ENCODE peak calls at places on chromosomes 12 and 14, in four cellular contexts. One of them, this sample, is unnamed.

GRCh38 chr14:61615743-61616523 is 79.4 kb upstream of the HIF1A start:
- DNase-seq in H1: no peak
- DNase-seq in HepG2: no peak
- DNase-seq in K562: no peak
- DNase-seq in this sample: no peak

GRCh38 chr12:3087758-3088157 is 10.6 kb downstream of the TSPAN9 start:
- DNase-seq in K562: no peak
- DNase-seq in HepG2: no peak
- DNase-seq in H1: no peak
- DNase-seq in this sample: no peak

GRCh38 chr12:12791756-12792346 is 6.4 kb downstream of the APOLD1 start:
- DNase-seq in H1: no peak
- DNase-seq in HepG2: no peak
- DNase-seq in K562: no peak
- DNase-seq in this sample: no peak

GRCh38 chr12:18135509-18135908 is 45.5 kb upstream of the RERGL start:
- DNase-seq in HepG2: no peak
- DNase-seq in H1: no peak
- DNase-seq in K562: no peak
- DNase-seq in this sample: no peak

GRCh38 chr14:44029933-44030332 is 477.1 kb downstream of the FSCB start:
- DNase-seq in K562: no peak
- DNase-seq in H1: no peak
- DNase-seq in HepG2: no peak
- DNase-seq in this sample: no peak

GRCh38 chr14:46651526-46652144 is at the start of gene RPL10L:
- DNase-seq in HepG2: no peak
- DNase-seq in H1: peak; percentile 27
- DNase-seq in K562: peak; percentile 12
- DNase-seq in this sample: no peak

GRCh38 chr14:105540811-105541210 is 14.4 kb downstream of the TMEM121 start:
- DNase-seq in K562: no peak
- DNase-seq in HepG2: no peak
- DNase-seq in H1: no peak
- DNase-seq in this sample: no peak

GRCh38 chr14:104304451-104305351 is 166.3 kb downstream of the KIF26A start:
- DNase-seq in HepG2: no peak
- DNase-seq in H1: no peak
- DNase-seq in K562: no peak
- DNase-seq in this sample: no peak

GRCh38 chr12:123223241-123223668 is 9.7 kb downstream of the MPHOSPH9 start:
- DNase-seq in K562: no peak
- DNase-seq in H1: no peak
- DNase-seq in HepG2: no peak
- DNase-seq in this sample: no peak

GRCh38 chr14:91493169-91493568 is 16.9 kb downstream of the PPP4R3A start:
- DNase-seq in H1: no peak
- DNase-seq in HepG2: no peak
- DNase-seq in K562: no peak
- DNase-seq in this sample: no peak

GRCh38 chr14:26204954-26205479 is 392.8 kb downstream of the NOVA1 start:
- DNase-seq in HepG2: no peak
- DNase-seq in H1: no peak
- DNase-seq in K562: no peak
- DNase-seq in this sample: no peak

GRCh38 chr12:2035421-2036080 is 17.2 kb upstream of the CACNA1C start:
- DNase-seq in HepG2: no peak
- DNase-seq in K562: no peak
- DNase-seq in H1: no peak
- DNase-seq in this sample: no peak

GRCh38 chr12:43969882-43970281 is 134.0 kb downstream of the TMEM117 start:
- DNase-seq in H1: no peak
- DNase-seq in K562: no peak
- DNase-seq in HepG2: no peak
- DNase-seq in this sample: no peak

GRCh38 chr12:124992874-124993567 is 424 bp upstream of the BRI3BP start:
- DNase-seq in H1: peak; percentile 84
- DNase-seq in K562: peak; percentile 92
- DNase-seq in HepG2: peak; percentile 91
- DNase-seq in this sample: peak; percentile 69

GRCh38 chr12:45285717-45286116 is 69.8 kb downstream of the ANO6 start:
- DNase-seq in H1: no peak
- DNase-seq in HepG2: no peak
- DNase-seq in K562: peak; percentile 60
- DNase-seq in this sample: no peak

GRCh38 chr12:96617178-96617577 is 127.8 kb downstream of the CFAP54 start:
- DNase-seq in K562: peak; percentile 4
- DNase-seq in H1: no peak
- DNase-seq in HepG2: no peak
- DNase-seq in this sample: no peak

GRCh38 chr12:115394498-115395220 is 710.7 kb upstream of the TBX3 start:
- DNase-seq in HepG2: peak; percentile 46
- DNase-seq in H1: no peak
- DNase-seq in K562: no peak
- DNase-seq in this sample: no peak

GRCh38 chr14:61640834-61641170 is 54.5 kb upstream of the HIF1A start:
- DNase-seq in HepG2: no peak
- DNase-seq in H1: no peak
- DNase-seq in K562: no peak
- DNase-seq in this sample: no peak

GRCh38 chr12:9711664-9712063 is 21.2 kb downstream of the CLECL1 start:
- DNase-seq in K562: no peak
- DNase-seq in HepG2: no peak
- DNase-seq in H1: no peak
- DNase-seq in this sample: no peak

GRCh38 chr12:113080692-113081091 is 24.2 kb downstream of the DTX1 start:
- DNase-seq in HepG2: no peak
- DNase-seq in K562: no peak
- DNase-seq in H1: no peak
- DNase-seq in this sample: no peak

GRCh38 chr14:100879194-100879593 is 24.3 kb downstream of the RTL1 start:
- DNase-seq in H1: no peak
- DNase-seq in HepG2: no peak
- DNase-seq in K562: no peak
- DNase-seq in this sample: no peak

GRCh38 chr14:101369916-101370592 is 191.2 kb upstream of the DIO3 start:
- DNase-seq in H1: no peak
- DNase-seq in K562: no peak
- DNase-seq in HepG2: no peak
- DNase-seq in this sample: no peak

GRCh38 chr12:52254965-52255751 is 19.3 kb upstream of the KRT86 start:
- DNase-seq in H1: no peak
- DNase-seq in K562: no peak
- DNase-seq in HepG2: no peak
- DNase-seq in this sample: no peak

GRCh38 chr14:87430810-87431209 is 562.2 kb downstream of the GALC start:
- DNase-seq in K562: no peak
- DNase-seq in HepG2: peak; percentile 21
- DNase-seq in H1: no peak
- DNase-seq in this sample: no peak

GRCh38 chr12:6963016-6963731 is 7.3 kb downstream of the PHB2 start:
- DNase-seq in K562: no peak
- DNase-seq in H1: no peak
- DNase-seq in HepG2: no peak
- DNase-seq in this sample: no peak

GRCh38 chr12:57381693-57382220 is 49.1 kb downstream of the R3HDM2 start:
- DNase-seq in HepG2: no peak
- DNase-seq in H1: no peak
- DNase-seq in K562: no peak
- DNase-seq in this sample: no peak

GRCh38 chr14:33393895-33394405 is 455.3 kb downstream of the NPAS3 start:
- DNase-seq in HepG2: no peak
- DNase-seq in H1: no peak
- DNase-seq in K562: no peak
- DNase-seq in this sample: no peak

GRCh38 chr14:92462568-92462967 is 51.0 kb upstream of the RIN3 start:
- DNase-seq in K562: no peak
- DNase-seq in H1: no peak
- DNase-seq in HepG2: no peak
- DNase-seq in this sample: no peak

GRCh38 chr12:107778383-107779015 is 4.0 kb downstream of the ASCL4 start:
- DNase-seq in H1: no peak
- DNase-seq in HepG2: peak; percentile 3
- DNase-seq in K562: no peak
- DNase-seq in this sample: no peak

GRCh38 chr12:121817648-121818043 is 13.8 kb downstream of the SETD1B start:
- DNase-seq in HepG2: no peak
- DNase-seq in H1: no peak
- DNase-seq in K562: no peak
- DNase-seq in this sample: no peak

GRCh38 chr14:22225526-22226133 is 363.4 kb downstream of the DAD1 start:
- DNase-seq in H1: no peak
- DNase-seq in HepG2: no peak
- DNase-seq in K562: no peak
- DNase-seq in this sample: no peak

GRCh38 chr12:6222009-6222702 is 22.0 kb downstream of the CD9 start:
- DNase-seq in H1: no peak
- DNase-seq in K562: no peak
- DNase-seq in HepG2: peak; percentile 46
- DNase-seq in this sample: no peak

GRCh38 chr14:28542040-28542439 is 224.5 kb upstream of the FOXG1 start:
- DNase-seq in H1: no peak
- DNase-seq in HepG2: no peak
- DNase-seq in K562: no peak
- DNase-seq in this sample: no peak

GRCh38 chr12:127729381-127729780 is 537.6 kb upstream of the TMEM132C start:
- DNase-seq in K562: no peak
- DNase-seq in H1: no peak
- DNase-seq in HepG2: no peak
- DNase-seq in this sample: no peak

GRCh38 chr12:33628087-33628486 is 188.5 kb upstream of the SYT10 start:
- DNase-seq in K562: peak; percentile 13
- DNase-seq in HepG2: no peak
- DNase-seq in H1: no peak
- DNase-seq in this sample: no peak

GRCh38 chr14:60658909-60659585 is 9.8 kb upstream of the SIX1 start:
- DNase-seq in H1: no peak
- DNase-seq in K562: no peak
- DNase-seq in HepG2: peak; percentile 27
- DNase-seq in this sample: no peak

GRCh38 chr14:100201701-100202100 is 37.2 kb upstream of the YY1 start:
- DNase-seq in HepG2: peak; percentile 46
- DNase-seq in K562: no peak
- DNase-seq in H1: no peak
- DNase-seq in this sample: no peak

GRCh38 chr12:107275530-107275929 is 182.2 kb upstream of the CRY1 start:
- DNase-seq in H1: no peak
- DNase-seq in K562: no peak
- DNase-seq in HepG2: no peak
- DNase-seq in this sample: no peak

GRCh38 chr14:69989622-69990021 is 110.4 kb downstream of the SMOC1 start:
- DNase-seq in HepG2: no peak
- DNase-seq in K562: no peak
- DNase-seq in H1: no peak
- DNase-seq in this sample: no peak
- TF ChIP-seq JUND in HepG2: no peak
- TF ChIP-seq JUND in K562: no peak
- TF ChIP-seq JUND in H1: no peak
- TF ChIP-seq JUND in this sample: no peak

GRCh38 chr14:50340945-50341344 is 28.8 kb downstream of the DMAC2L start:
- DNase-seq in K562: no peak
- DNase-seq in H1: no peak
- DNase-seq in HepG2: no peak
- DNase-seq in this sample: no peak
- TF ChIP-seq BRCA1 in K562: no peak
- TF ChIP-seq BRCA1 in H1: no peak
- TF ChIP-seq BRCA1 in HepG2: no peak
- TF ChIP-seq BRCA1 in this sample: no peak

GRCh38 chr12:132702640-132703039 is 8.0 kb upstream of the PGAM5 start:
- DNase-seq in HepG2: no peak
- DNase-seq in H1: no peak
- DNase-seq in K562: no peak
- DNase-seq in this sample: no peak

GRCh38 chr12:132695431-132695830 is 8.0 kb downstream of the PXMP2 start:
- DNase-seq in H1: no peak
- DNase-seq in HepG2: no peak
- DNase-seq in K562: no peak
- DNase-seq in this sample: no peak

GRCh38 chr12:132698336-132698735 is 10.9 kb downstream of the PXMP2 start:
- DNase-seq in K562: no peak
- DNase-seq in HepG2: no peak
- DNase-seq in H1: no peak
- DNase-seq in this sample: no peak

GRCh38 chr12:132703611-132704010 is 7.0 kb upstream of the PGAM5 start:
- DNase-seq in HepG2: no peak
- DNase-seq in K562: no peak
- DNase-seq in H1: no peak
- DNase-seq in this sample: no peak

GRCh38 chr12:132700212-132700913 is 10.3 kb upstream of the PGAM5 start:
- DNase-seq in H1: no peak
- DNase-seq in HepG2: peak; percentile 45
- DNase-seq in K562: no peak
- DNase-seq in this sample: peak; percentile 44
- TF ChIP-seq JUND in H1: no peak
- TF ChIP-seq JUND in HepG2: no peak
- TF ChIP-seq JUND in K562: no peak
- TF ChIP-seq JUND in this sample: no peak

GRCh38 chr12:66648336-66648735 is 30.5 kb downstream of the GRIP1 start:
- DNase-seq in H1: no peak
- DNase-seq in HepG2: peak; percentile 2
- DNase-seq in K562: no peak
- DNase-seq in this sample: no peak

GRCh38 chr12:66644151-66644550 is 34.7 kb downstream of the GRIP1 start:
- DNase-seq in HepG2: no peak
- DNase-seq in H1: no peak
- DNase-seq in K562: no peak
- DNase-seq in this sample: no peak

DNA sequence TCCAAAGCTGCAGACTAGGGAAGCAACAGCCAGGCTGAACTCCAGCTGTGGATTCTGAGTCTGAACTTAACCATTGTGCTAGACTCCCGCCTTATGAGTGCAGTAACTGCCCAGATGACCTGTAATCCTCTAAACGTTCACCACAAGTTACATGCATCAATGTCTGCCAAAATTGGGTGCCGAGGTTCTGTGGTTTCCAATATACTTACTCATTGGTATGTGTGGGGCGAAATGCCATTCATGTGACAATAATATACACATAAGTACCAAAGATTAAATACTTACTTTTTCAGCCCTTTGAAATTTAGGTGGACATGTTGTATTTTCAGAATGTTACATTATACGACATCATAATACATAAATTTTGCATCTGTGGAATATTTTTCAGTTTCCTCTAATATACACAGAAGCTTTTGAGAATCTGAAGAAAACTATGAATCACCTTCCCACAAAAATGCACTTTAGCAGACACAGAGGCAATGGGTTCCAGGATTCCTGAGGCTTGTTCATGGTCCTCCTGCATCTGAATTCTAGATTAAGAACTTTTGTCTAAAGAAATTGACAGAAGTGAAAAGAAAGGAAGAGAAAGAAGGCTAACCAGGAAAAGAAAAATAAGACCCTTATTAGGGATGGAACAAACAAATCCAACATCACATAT is 31.7 kb downstream of the GRIP1 start:
- DNase-seq in H1: no peak
- DNase-seq in K562: no peak
- DNase-seq in HepG2: no peak
- DNase-seq in this sample: no peak
- TF ChIP-seq BRCA1 in H1: no peak
- TF ChIP-seq BRCA1 in K562: no peak
- TF ChIP-seq BRCA1 in HepG2: no peak
- TF ChIP-seq BRCA1 in this sample: no peak

GRCh38 chr12:68539615-68539952 is 71.1 kb upstream of the RAP1B start:
- DNase-seq in HepG2: no peak
- DNase-seq in H1: no peak
- DNase-seq in K562: no peak
- DNase-seq in this sample: no peak
- TF ChIP-seq JUND in HepG2: no peak
- TF ChIP-seq JUND in H1: no peak
- TF ChIP-seq JUND in K562: no peak
- TF ChIP-seq JUND in this sample: no peak